ENCODE peak calls at places on chromosomes 6 and 20, in six cellular contexts. One of them, this sample, is unnamed.
A peak's percentile ranks its signal among the peaks of the same experiment; 100 is the strongest.

GRCh38 chr6:7747016-7747415 is 21.1 kb downstream of the BMP6 start:
- DNase-seq in cardiac muscle cell: no peak
- DNase-seq in fibroblast of the aortic adventitia: no peak
- DNase-seq in GM23338: no peak
- DNase-seq in left ventricle myocardium inferior: no peak
- DNase-seq in activated CD8-positive, alpha-beta T cell treated with anti-CD3 and anti-CD28 coated beads for 36 hours: no peak
- DNase-seq in this sample: no peak

GRCh38 chr6:28981391-28981832 is 23.7 kb downstream of the ZNF311 start:
- DNase-seq in cardiac muscle cell: peak; percentile 73
- DNase-seq in fibroblast of the aortic adventitia: peak; percentile 86
- DNase-seq in GM23338: peak; percentile 77
- DNase-seq in activated CD8-positive, alpha-beta T cell treated with anti-CD3 and anti-CD28 coated beads for 36 hours: peak; percentile 84
- DNase-seq in left ventricle myocardium inferior: peak; percentile 56
- DNase-seq in this sample: no peak

GRCh38 chr20:4813839-4814695 is 92.4 kb downstream of the PRND start:
- DNase-seq in activated CD8-positive, alpha-beta T cell treated with anti-CD3 and anti-CD28 coated beads for 36 hours: peak; percentile 70
- DNase-seq in fibroblast of the aortic adventitia: no peak
- DNase-seq in cardiac muscle cell: no peak
- DNase-seq in left ventricle myocardium inferior: no peak
- DNase-seq in GM23338: peak; percentile 51
- DNase-seq in this sample: peak; percentile 80

GRCh38 chr6:37168809-37169457 is 1.0 kb upstream of the PIM1 start:
- DNase-seq in cardiac muscle cell: no peak
- DNase-seq in activated CD8-positive, alpha-beta T cell treated with anti-CD3 and anti-CD28 coated beads for 36 hours: peak; percentile 78
- DNase-seq in GM23338: peak; percentile 59
- DNase-seq in left ventricle myocardium inferior: no peak
- DNase-seq in fibroblast of the aortic adventitia: no peak
- DNase-seq in this sample: peak; percentile 47

GRCh38 chr6:34235605-34236422 is 859 bp upstream of the HMGA1 start:
- DNase-seq in cardiac muscle cell: peak; percentile 80
- DNase-seq in activated CD8-positive, alpha-beta T cell treated with anti-CD3 and anti-CD28 coated beads for 36 hours: peak; percentile 77
- DNase-seq in fibroblast of the aortic adventitia: peak; percentile 61
- DNase-seq in GM23338: peak; percentile 95
- DNase-seq in left ventricle myocardium inferior: peak; percentile 64
- DNase-seq in this sample: peak; percentile 80

GRCh38 chr6:37783831-37784584 is 35.5 kb upstream of the ZFAND3 start:
- DNase-seq in cardiac muscle cell: peak; percentile 55
- DNase-seq in GM23338: peak; percentile 55
- DNase-seq in left ventricle myocardium inferior: peak; percentile 25
- DNase-seq in fibroblast of the aortic adventitia: peak; percentile 57
- DNase-seq in activated CD8-positive, alpha-beta T cell treated with anti-CD3 and anti-CD28 coated beads for 36 hours: peak; percentile 54
- DNase-seq in this sample: peak; percentile 54

GRCh38 chr20:40279390-40279789 is 409.6 kb downstream of the MAFB start:
- DNase-seq in left ventricle myocardium inferior: no peak
- DNase-seq in cardiac muscle cell: peak; percentile 82
- DNase-seq in GM23338: no peak
- DNase-seq in fibroblast of the aortic adventitia: peak; percentile 81
- DNase-seq in activated CD8-positive, alpha-beta T cell treated with anti-CD3 and anti-CD28 coated beads for 36 hours: no peak
- DNase-seq in this sample: no peak

GRCh38 chr6:80132942-80133517 is 26.6 kb downstream of the BCKDHB start:
- DNase-seq in GM23338: peak; percentile 53
- DNase-seq in cardiac muscle cell: peak; percentile 76
- DNase-seq in left ventricle myocardium inferior: peak; percentile 24
- DNase-seq in fibroblast of the aortic adventitia: peak; percentile 81
- DNase-seq in activated CD8-positive, alpha-beta T cell treated with anti-CD3 and anti-CD28 coated beads for 36 hours: peak; percentile 41
- DNase-seq in this sample: no peak

GRCh38 chr6:87393026-87393622 is 14.6 kb upstream of the CFAP206 start:
- DNase-seq in fibroblast of the aortic adventitia: peak; percentile 73
- DNase-seq in activated CD8-positive, alpha-beta T cell treated with anti-CD3 and anti-CD28 coated beads for 36 hours: peak; percentile 54
- DNase-seq in GM23338: peak; percentile 86
- DNase-seq in cardiac muscle cell: peak; percentile 79
- DNase-seq in left ventricle myocardium inferior: no peak
- DNase-seq in this sample: peak; percentile 44

GRCh38 chr20:62174021-62174804 is 8.6 kb upstream of the MTG2 start:
- DNase-seq in left ventricle myocardium inferior: no peak
- DNase-seq in activated CD8-positive, alpha-beta T cell treated with anti-CD3 and anti-CD28 coated beads for 36 hours: no peak
- DNase-seq in cardiac muscle cell: no peak
- DNase-seq in fibroblast of the aortic adventitia: no peak
- DNase-seq in GM23338: no peak
- DNase-seq in this sample: no peak

GRCh38 chr6:42851599-42851998 is 27.8 kb upstream of the RPL7L1 start:
- DNase-seq in cardiac muscle cell: no peak
- DNase-seq in GM23338: no peak
- DNase-seq in left ventricle myocardium inferior: no peak
- DNase-seq in fibroblast of the aortic adventitia: no peak
- DNase-seq in activated CD8-positive, alpha-beta T cell treated with anti-CD3 and anti-CD28 coated beads for 36 hours: no peak
- DNase-seq in this sample: no peak

GRCh38 chr6:1335367-1336037 is 23.6 kb downstream of the FOXQ1 start:
- DNase-seq in activated CD8-positive, alpha-beta T cell treated with anti-CD3 and anti-CD28 coated beads for 36 hours: no peak
- DNase-seq in left ventricle myocardium inferior: no peak
- DNase-seq in GM23338: no peak
- DNase-seq in fibroblast of the aortic adventitia: peak; percentile 87
- DNase-seq in cardiac muscle cell: peak; percentile 95
- DNase-seq in this sample: no peak

GRCh38 chr6:42692151-42692911 is 30.1 kb downstream of the PRPH2 start:
- DNase-seq in fibroblast of the aortic adventitia: peak; percentile 59
- DNase-seq in left ventricle myocardium inferior: no peak
- DNase-seq in activated CD8-positive, alpha-beta T cell treated with anti-CD3 and anti-CD28 coated beads for 36 hours: peak; percentile 64
- DNase-seq in GM23338: no peak
- DNase-seq in cardiac muscle cell: peak; percentile 56
- DNase-seq in this sample: no peak

GRCh38 chr20:22740829-22741228 is 156.5 kb upstream of the FOXA2 start:
- DNase-seq in fibroblast of the aortic adventitia: no peak
- DNase-seq in cardiac muscle cell: no peak
- DNase-seq in GM23338: no peak
- DNase-seq in left ventricle myocardium inferior: no peak
- DNase-seq in activated CD8-positive, alpha-beta T cell treated with anti-CD3 and anti-CD28 coated beads for 36 hours: no peak
- DNase-seq in this sample: no peak

GRCh38 chr6:41408576-41408975 is 73.2 kb downstream of the NCR2 start:
- DNase-seq in left ventricle myocardium inferior: no peak
- DNase-seq in activated CD8-positive, alpha-beta T cell treated with anti-CD3 and anti-CD28 coated beads for 36 hours: no peak
- DNase-seq in GM23338: peak; percentile 70
- DNase-seq in cardiac muscle cell: no peak
- DNase-seq in fibroblast of the aortic adventitia: no peak
- DNase-seq in this sample: no peak

GRCh38 chr6:154709621-154710020 is 23.6 kb upstream of the SCAF8 start:
- DNase-seq in fibroblast of the aortic adventitia: peak; percentile 28
- DNase-seq in activated CD8-positive, alpha-beta T cell treated with anti-CD3 and anti-CD28 coated beads for 36 hours: no peak
- DNase-seq in cardiac muscle cell: no peak
- DNase-seq in GM23338: no peak
- DNase-seq in left ventricle myocardium inferior: no peak
- DNase-seq in this sample: no peak

GRCh38 chr6:37029249-37029959 is 23.9 kb downstream of the FGD2 start:
- DNase-seq in left ventricle myocardium inferior: peak; percentile 70
- DNase-seq in GM23338: peak; percentile 81
- DNase-seq in fibroblast of the aortic adventitia: peak; percentile 88
- DNase-seq in activated CD8-positive, alpha-beta T cell treated with anti-CD3 and anti-CD28 coated beads for 36 hours: peak; percentile 70
- DNase-seq in cardiac muscle cell: peak; percentile 92
- DNase-seq in this sample: peak; percentile 68

GRCh38 chr6:14283600-14284235 is 166.1 kb downstream of the CD83 start:
- DNase-seq in left ventricle myocardium inferior: no peak
- DNase-seq in cardiac muscle cell: no peak
- DNase-seq in activated CD8-positive, alpha-beta T cell treated with anti-CD3 and anti-CD28 coated beads for 36 hours: no peak
- DNase-seq in fibroblast of the aortic adventitia: no peak
- DNase-seq in GM23338: peak; percentile 41
- DNase-seq in this sample: no peak

GRCh38 chr6:151629791-151630190 is 136.0 kb downstream of the CCDC170 start:
- DNase-seq in left ventricle myocardium inferior: no peak
- DNase-seq in fibroblast of the aortic adventitia: no peak
- DNase-seq in activated CD8-positive, alpha-beta T cell treated with anti-CD3 and anti-CD28 coated beads for 36 hours: no peak
- DNase-seq in cardiac muscle cell: no peak
- DNase-seq in GM23338: no peak
- DNase-seq in this sample: no peak

GRCh38 chr6:52522151-52522626 is 54.7 kb downstream of the TRAM2 start:
- DNase-seq in GM23338: no peak
- DNase-seq in left ventricle myocardium inferior: peak; percentile 61
- DNase-seq in fibroblast of the aortic adventitia: peak; percentile 90
- DNase-seq in activated CD8-positive, alpha-beta T cell treated with anti-CD3 and anti-CD28 coated beads for 36 hours: no peak
- DNase-seq in cardiac muscle cell: peak; percentile 80
- DNase-seq in this sample: no peak

GRCh38 chr20:61848851-61849250 is 216.8 kb downstream of the TAF4 start:
- DNase-seq in left ventricle myocardium inferior: no peak
- DNase-seq in GM23338: no peak
- DNase-seq in fibroblast of the aortic adventitia: no peak
- DNase-seq in activated CD8-positive, alpha-beta T cell treated with anti-CD3 and anti-CD28 coated beads for 36 hours: no peak
- DNase-seq in cardiac muscle cell: no peak
- DNase-seq in this sample: no peak

GRCh38 chr6:154247119-154247814 is 109.3 kb downstream of the IPCEF1 start:
- DNase-seq in activated CD8-positive, alpha-beta T cell treated with anti-CD3 and anti-CD28 coated beads for 36 hours: peak; percentile 78
- DNase-seq in fibroblast of the aortic adventitia: no peak
- DNase-seq in cardiac muscle cell: no peak
- DNase-seq in left ventricle myocardium inferior: no peak
- DNase-seq in GM23338: peak; percentile 56
- DNase-seq in this sample: no peak

GRCh38 chr20:2698186-2698817 is 5.7 kb downstream of the EBF4 start:
- DNase-seq in cardiac muscle cell: no peak
- DNase-seq in GM23338: no peak
- DNase-seq in fibroblast of the aortic adventitia: no peak
- DNase-seq in left ventricle myocardium inferior: no peak
- DNase-seq in activated CD8-positive, alpha-beta T cell treated with anti-CD3 and anti-CD28 coated beads for 36 hours: no peak
- DNase-seq in this sample: no peak

GRCh38 chr20:32465092-32465900 is 107.2 kb downstream of the ASXL1 start:
- DNase-seq in activated CD8-positive, alpha-beta T cell treated with anti-CD3 and anti-CD28 coated beads for 36 hours: no peak
- DNase-seq in cardiac muscle cell: peak; percentile 86
- DNase-seq in GM23338: no peak
- DNase-seq in fibroblast of the aortic adventitia: peak; percentile 73
- DNase-seq in left ventricle myocardium inferior: peak; percentile 64
- DNase-seq in this sample: no peak

GRCh38 chr20:37207176-37207575 is 27.8 kb upstream of the MROH8 start:
- DNase-seq in cardiac muscle cell: no peak
- DNase-seq in activated CD8-positive, alpha-beta T cell treated with anti-CD3 and anti-CD28 coated beads for 36 hours: no peak
- DNase-seq in fibroblast of the aortic adventitia: no peak
- DNase-seq in GM23338: no peak
- DNase-seq in left ventricle myocardium inferior: no peak
- DNase-seq in this sample: no peak
- TF ChIP-seq CTCF in cardiac muscle cell: no peak
- TF ChIP-seq CTCF in activated CD8-positive, alpha-beta T cell treated with anti-CD3 and anti-CD28 coated beads for 36 hours: no peak
- TF ChIP-seq CTCF in fibroblast of the aortic adventitia: no peak
- TF ChIP-seq CTCF in GM23338: no peak
- TF ChIP-seq CTCF in left ventricle myocardium inferior: no peak
- TF ChIP-seq CTCF in this sample: no peak

GRCh38 chr20:11553603-11554002 is 364.1 kb upstream of the BTBD3 start:
- DNase-seq in GM23338: no peak
- DNase-seq in left ventricle myocardium inferior: no peak
- DNase-seq in cardiac muscle cell: peak; percentile 29
- DNase-seq in activated CD8-positive, alpha-beta T cell treated with anti-CD3 and anti-CD28 coated beads for 36 hours: no peak
- DNase-seq in fibroblast of the aortic adventitia: peak; percentile 20
- DNase-seq in this sample: no peak
- TF ChIP-seq CTCF in GM23338: peak; percentile 31
- TF ChIP-seq CTCF in left ventricle myocardium inferior: peak; percentile 28
- TF ChIP-seq CTCF in cardiac muscle cell: peak; percentile 44
- TF ChIP-seq CTCF in activated CD8-positive, alpha-beta T cell treated with anti-CD3 and anti-CD28 coated beads for 36 hours: no peak
- TF ChIP-seq CTCF in fibroblast of the aortic adventitia: peak; percentile 47
- TF ChIP-seq CTCF in this sample: no peak

GRCh38 chr6:71414486-71414885 is 125.9 kb downstream of the OGFRL1 start:
- DNase-seq in fibroblast of the aortic adventitia: no peak
- DNase-seq in cardiac muscle cell: no peak
- DNase-seq in left ventricle myocardium inferior: no peak
- DNase-seq in GM23338: no peak
- DNase-seq in activated CD8-positive, alpha-beta T cell treated with anti-CD3 and anti-CD28 coated beads for 36 hours: no peak
- DNase-seq in this sample: no peak

GRCh38 chr6:71419217-71419953 is 130.8 kb downstream of the OGFRL1 start:
- DNase-seq in activated CD8-positive, alpha-beta T cell treated with anti-CD3 and anti-CD28 coated beads for 36 hours: no peak
- DNase-seq in fibroblast of the aortic adventitia: peak; percentile 52
- DNase-seq in cardiac muscle cell: no peak
- DNase-seq in GM23338: peak; percentile 13
- DNase-seq in left ventricle myocardium inferior: peak; percentile 26
- DNase-seq in this sample: no peak

GRCh38 chr6:71421611-71422010 is 133.0 kb downstream of the OGFRL1 start:
- DNase-seq in left ventricle myocardium inferior: no peak
- DNase-seq in cardiac muscle cell: no peak
- DNase-seq in fibroblast of the aortic adventitia: no peak
- DNase-seq in GM23338: no peak
- DNase-seq in activated CD8-positive, alpha-beta T cell treated with anti-CD3 and anti-CD28 coated beads for 36 hours: no peak
- DNase-seq in this sample: no peak

GRCh38 chr6:71420693-71421328 is 132.2 kb downstream of the OGFRL1 start:
- DNase-seq in fibroblast of the aortic adventitia: peak; percentile 95
- DNase-seq in cardiac muscle cell: peak; percentile 97
- DNase-seq in activated CD8-positive, alpha-beta T cell treated with anti-CD3 and anti-CD28 coated beads for 36 hours: peak; percentile 30
- DNase-seq in left ventricle myocardium inferior: peak; percentile 96
- DNase-seq in GM23338: peak; percentile 98
- DNase-seq in this sample: peak; percentile 26

DNA sequence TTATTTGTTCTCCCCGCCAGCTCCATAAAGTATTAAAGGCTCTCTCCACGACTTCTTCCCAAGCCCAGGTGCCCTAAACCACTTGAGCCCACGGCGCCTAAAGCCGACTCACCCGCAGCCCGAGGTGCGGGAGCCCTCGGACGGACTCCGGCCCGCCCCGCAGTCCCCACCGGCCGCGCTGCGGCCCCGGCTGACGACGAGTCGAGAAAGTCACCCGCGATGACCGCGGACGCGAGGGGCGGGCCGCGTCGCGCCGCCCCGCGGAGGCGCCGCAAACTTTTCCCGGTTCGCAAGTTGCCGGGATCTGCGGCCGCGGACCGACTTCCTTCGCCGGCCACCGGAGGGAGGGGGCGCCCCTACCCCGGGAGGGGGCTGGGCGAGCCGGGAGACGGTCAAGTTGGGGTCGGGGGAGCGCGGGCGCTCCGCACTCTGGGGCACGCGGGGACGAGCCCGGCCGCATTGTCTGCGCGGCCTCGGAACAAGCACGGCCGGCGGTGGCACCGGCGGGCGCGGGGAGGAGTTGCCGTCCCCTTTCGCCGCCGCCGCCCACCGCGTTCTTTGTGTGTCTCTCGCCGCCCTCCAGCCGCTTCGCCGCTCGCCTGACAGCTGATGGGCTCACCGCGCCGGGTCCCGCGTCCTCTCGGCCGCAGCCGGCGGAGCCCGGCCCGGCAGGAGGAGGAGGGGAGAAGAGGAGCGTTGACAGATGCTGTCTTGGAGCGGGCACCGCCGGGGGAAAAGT is 131.5 kb downstream of the OGFRL1 start:
- DNase-seq in cardiac muscle cell: peak; percentile 52
- DNase-seq in left ventricle myocardium inferior: peak; percentile 72
- DNase-seq in activated CD8-positive, alpha-beta T cell treated with anti-CD3 and anti-CD28 coated beads for 36 hours: peak; percentile 4
- DNase-seq in fibroblast of the aortic adventitia: no peak
- DNase-seq in GM23338: peak; percentile 66
- DNase-seq in this sample: peak; percentile 18
- TF ChIP-seq CTCF in cardiac muscle cell: peak; percentile 32
- TF ChIP-seq CTCF in left ventricle myocardium inferior: peak; percentile 63
- TF ChIP-seq CTCF in activated CD8-positive, alpha-beta T cell treated with anti-CD3 and anti-CD28 coated beads for 36 hours: no peak
- TF ChIP-seq CTCF in fibroblast of the aortic adventitia: peak; percentile 10
- TF ChIP-seq CTCF in GM23338: no peak
- TF ChIP-seq CTCF in this sample: no peak

DNA sequence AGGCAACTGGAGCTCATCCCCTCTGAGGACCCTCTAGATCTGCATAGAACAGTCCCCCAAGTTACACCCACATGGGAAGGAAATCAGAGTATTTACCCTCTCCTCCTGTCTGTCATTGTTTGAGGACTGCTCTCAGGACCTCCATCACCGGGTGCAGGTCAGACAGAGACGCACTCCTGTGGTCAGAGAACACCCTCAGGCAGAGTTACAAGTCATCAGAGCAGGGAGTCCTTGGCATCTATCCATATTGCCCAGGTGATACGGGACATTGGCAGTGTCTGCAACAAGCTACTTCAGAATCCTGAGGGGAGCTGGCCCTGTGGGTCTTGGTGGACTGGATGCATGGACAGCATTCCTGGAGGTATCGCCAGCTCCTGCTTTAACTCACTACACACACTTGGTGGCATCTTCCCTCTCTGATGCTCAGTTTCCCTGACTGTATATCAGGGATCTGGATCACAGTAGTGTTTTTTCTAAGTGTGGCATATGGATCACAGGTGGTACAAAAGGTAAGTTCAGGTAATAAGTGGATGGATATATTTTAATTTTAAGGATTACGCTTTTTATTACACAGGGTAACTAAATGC is 15.1 kb upstream of the ISM1 start:
- DNase-seq in fibroblast of the aortic adventitia: no peak
- DNase-seq in left ventricle myocardium inferior: no peak
- DNase-seq in activated CD8-positive, alpha-beta T cell treated with anti-CD3 and anti-CD28 coated beads for 36 hours: no peak
- DNase-seq in GM23338: no peak
- DNase-seq in cardiac muscle cell: no peak
- DNase-seq in this sample: no peak
- TF ChIP-seq CTCF in fibroblast of the aortic adventitia: no peak
- TF ChIP-seq CTCF in left ventricle myocardium inferior: no peak
- TF ChIP-seq CTCF in activated CD8-positive, alpha-beta T cell treated with anti-CD3 and anti-CD28 coated beads for 36 hours: no peak
- TF ChIP-seq CTCF in GM23338: no peak
- TF ChIP-seq CTCF in cardiac muscle cell: no peak
- TF ChIP-seq CTCF in this sample: no peak